ENCODE peak calls at places on chromosomes 16 and 17, in ten cellular contexts. Q is WTC11, M is SK-N-SH, S is A549, R is HCT116, L is H1, I is HepG2, U is K562, W is GM12878, Y is endothelial cell of umbilical vein. C is an unnamed sample.

GRCh38 chr16:88303890-88304819 is 78.6 kb upstream of the ZNF469 start:
- DNase-seq in L (no peak), U (peak), W (no peak), Q (no peak), Y (no peak), M (no peak), R (no peak), I (peak), S (peak), C (no peak)

GRCh38 chr17:68182940-68183551 is 64.8 kb upstream of the AMZ2 start:
- DNase-seq in W (no peak), U (no peak), L (no peak), Y (no peak), S (no peak), I (peak), Q (no peak), R (peak), M (no peak), C (no peak)

GRCh38 chr17:73363788-73364522 is 52.2 kb upstream of the CDC42EP4 start:
- DNase-seq in U (no peak), Y (no peak), Q (peak), W (no peak), L (peak), I (peak), M (no peak), R (no peak), S (no peak), C (no peak)

GRCh38 chr16:20411055-20411454 is 1.7 kb downstream of the ACSM5 start:
- DNase-seq in Q (no peak), R (no peak), W (no peak), L (no peak), U (no peak), I (no peak), Y (no peak), M (no peak), S (no peak), C (no peak)

GRCh38 chr17:35875439-35876139 is 4.6 kb downstream of the CCL5 start:
- DNase-seq in Q (no peak), I (peak), Y (peak), W (peak), M (no peak), U (no peak), S (no peak), L (no peak), R (no peak), C (no peak)

GRCh38 chr17:58618336-58618735 is 73.5 kb downstream of the TEX14 start:
- DNase-seq in Q (no peak), I (no peak), W (no peak), S (no peak), R (no peak), Y (no peak), U (no peak), L (no peak), M (no peak), C (no peak)

GRCh38 chr17:81582341-81582740 is 30.2 kb upstream of the FAAP100 start:
- DNase-seq in Y (no peak), I (no peak), L (no peak), W (no peak), U (no peak), M (no peak), R (no peak), Q (no peak), S (no peak), C (no peak)

GRCh38 chr16:57741660-57742191 is 6.2 kb downstream of the KATNB1 start:
- DNase-seq in R (no peak), U (no peak), W (no peak), I (no peak), S (no peak), M (no peak), Q (no peak), L (peak), Y (no peak), C (no peak)

GRCh38 chr17:4986951-4987766 is at the start of gene CAMTA2:
- DNase-seq in I (peak), L (peak), M (peak), Y (peak), S (peak), W (no peak), U (peak), Q (peak), R (peak), C (peak)

GRCh38 chr16:73036074-73036826 is 11.7 kb downstream of the ZFHX3 start:
- DNase-seq in L (no peak), U (no peak), M (no peak), Y (no peak), Q (peak), S (no peak), I (no peak), R (no peak), W (peak), C (no peak)

GRCh38 chr17:4488989-4489595 is 9.6 kb upstream of the SPNS2 start:
- DNase-seq in S (no peak), Q (no peak), L (no peak), I (no peak), R (no peak), Y (no peak), M (no peak), U (no peak), W (no peak), C (no peak)

GRCh38 chr17:79834575-79835469 is 4.4 kb downstream of the CBX4 start:
- DNase-seq in S (no peak), W (no peak), M (peak), Q (peak), U (no peak), I (no peak), R (no peak), Y (no peak), L (peak), C (peak)

GRCh38 chr17:74452027-74452840 is 14.2 kb upstream of the CD300A start:
- DNase-seq in R (no peak), U (no peak), L (no peak), M (no peak), S (no peak), Q (no peak), W (no peak), Y (no peak), I (no peak), C (peak)

GRCh38 chr16:22284637-22285515 is 12.3 kb upstream of the POLR3E start:
- DNase-seq in I (no peak), Y (no peak), Q (no peak), S (no peak), U (no peak), L (no peak), R (no peak), W (no peak), M (no peak), C (no peak)

GRCh38 chr17:21280081-21280518 is 4.4 kb upstream of the MAP2K3 start:
- DNase-seq in Q (peak), M (peak), U (peak), R (peak), L (peak), I (peak), Y (peak), W (peak), S (peak), C (peak)

GRCh38 chr17:45190503-45191282 is 29.0 kb downstream of the HEXIM2 start:
- DNase-seq in I (no peak), R (no peak), Y (no peak), M (no peak), S (no peak), W (no peak), Q (no peak), U (no peak), L (no peak), C (no peak)

GRCh38 chr17:50943575-50943933 is 77.4 kb upstream of the TOB1 start:
- DNase-seq in I (no peak), Q (peak), W (no peak), L (no peak), R (no peak), U (no peak), Y (no peak), M (peak), S (no peak), C (no peak)

GRCh38 chr17:13558588-13558987 is 43.1 kb downstream of the HS3ST3A1 start:
- DNase-seq in W (no peak), I (no peak), S (no peak), R (no peak), Q (no peak), U (no peak), M (no peak), Y (no peak), L (no peak), C (peak)

GRCh38 chr17:49971848-49972485 is 3.0 kb downstream of the DLX4 start:
- DNase-seq in R (no peak), Y (no peak), S (no peak), L (no peak), W (no peak), M (peak), I (no peak), Q (peak), U (peak), C (peak)

GRCh38 chr17:34556384-34556783 is 23.0 kb upstream of the TMEM132E start:
- DNase-seq in I (no peak), Q (peak), L (peak), S (no peak), W (no peak), U (peak), M (no peak), Y (no peak), R (no peak), C (peak)
- TF ChIP-seq MAX in I (no peak), Q (no peak), L (no peak), S (no peak), W (no peak), U (no peak), M (no peak), Y (no peak), R (no peak), C (no peak)

GRCh38 chr16:982152-983043 is 828 bp downstream of the SOX8 start:
- DNase-seq in I (no peak), Q (peak), Y (no peak), L (peak), R (no peak), W (no peak), S (no peak), M (peak), U (no peak), C (no peak)

GRCh38 chr16:983044-984030 is 1.8 kb downstream of the SOX8 start:
- DNase-seq in S (no peak), Q (peak), L (no peak), I (no peak), M (peak), Y (no peak), W (no peak), R (no peak), U (no peak), C (no peak)

GRCh38 chr16:979859-980594 is 1.5 kb upstream of the SOX8 start:
- DNase-seq in Y (no peak), I (no peak), M (peak), W (no peak), U (no peak), Q (peak), L (peak), S (no peak), R (no peak), C (no peak)

GRCh38 chr16:980595-980854 is 1.0 kb upstream of the SOX8 start:
- DNase-seq in M (peak), I (no peak), S (no peak), Y (no peak), L (no peak), W (no peak), U (no peak), Q (no peak), R (no peak), C (no peak)

DNA sequence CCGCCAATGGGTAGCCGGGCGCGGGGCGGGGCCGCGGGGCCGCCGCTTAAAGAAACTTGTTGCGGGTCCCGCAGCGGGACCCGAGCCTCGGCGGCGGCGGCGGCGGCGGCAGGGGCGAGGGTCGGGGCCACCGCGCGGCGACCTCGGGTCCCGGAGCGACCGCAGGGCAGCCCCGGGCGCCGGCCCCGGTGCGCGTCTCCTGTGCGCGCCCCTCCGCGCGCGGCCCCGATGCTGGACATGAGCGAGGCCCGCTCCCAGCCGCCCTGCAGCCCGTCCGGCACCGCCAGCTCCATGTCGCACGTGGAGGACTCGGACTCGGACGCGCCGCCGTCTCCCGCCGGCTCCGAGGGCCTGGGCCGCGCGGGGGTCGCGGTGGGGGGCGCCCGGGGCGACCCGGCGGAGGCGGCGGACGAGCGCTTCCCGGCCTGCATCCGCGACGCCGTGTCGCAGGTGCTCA is at the start of gene SOX8:
- DNase-seq in M (peak), Q (peak), R (no peak), W (no peak), U (no peak), I (no peak), L (no peak), Y (no peak), S (no peak), C (no peak)
- TF ChIP-seq MAX in M (no peak), Q (no peak), R (peak), W (no peak), U (no peak), I (no peak), L (peak), Y (no peak), S (no peak), C (no peak)

GRCh38 chr17:40775945-40776344 is 3.9 kb upstream of the KRT26 start:
- DNase-seq in R (no peak), L (no peak), I (no peak), Q (no peak), U (no peak), M (no peak), Y (no peak), S (no peak), W (no peak), C (no peak)

GRCh38 chr17:40777971-40778370 is 4.4 kb downstream of the KRT27 start:
- DNase-seq in R (no peak), U (no peak), Q (no peak), W (no peak), Y (no peak), L (no peak), M (no peak), S (no peak), I (no peak), C (no peak)

GRCh38 chr17:40778466-40778865 is 3.9 kb downstream of the KRT27 start:
- DNase-seq in L (no peak), Q (no peak), R (no peak), M (no peak), Y (no peak), W (no peak), I (no peak), U (no peak), S (no peak), C (no peak)

GRCh38 chr17:40779181-40779909 is 3.0 kb downstream of the KRT27 start:
- DNase-seq in W (no peak), S (peak), Y (no peak), R (no peak), L (no peak), M (no peak), Q (peak), I (peak), U (no peak), C (no peak)

GRCh38 chr17:40777459-40777858 is 4.9 kb downstream of the KRT27 start:
- DNase-seq in U (no peak), R (no peak), S (no peak), W (no peak), M (no peak), I (no peak), Q (no peak), L (no peak), Y (no peak), C (no peak)
- TF ChIP-seq MAX in U (no peak), R (no peak), S (no peak), W (no peak), M (no peak), I (no peak), Q (no peak), L (no peak), Y (no peak), C (no peak)

GRCh38 chr17:76416899-76417298 is 32.5 kb downstream of the SPHK1 start:
- DNase-seq in Q (no peak), W (no peak), M (no peak), U (no peak), Y (no peak), L (no peak), I (no peak), S (no peak), R (no peak), C (no peak)
- TF ChIP-seq MAX in Q (no peak), W (no peak), M (no peak), U (no peak), Y (no peak), L (no peak), I (no peak), S (no peak), R (no peak), C (no peak)

GRCh38 chr17:66963521-66964082 is 905 bp upstream of the CACNG4 start:
- DNase-seq in S (no peak), U (no peak), Q (no peak), M (peak), L (no peak), I (no peak), Y (no peak), W (no peak), R (no peak), C (no peak)
- TF ChIP-seq MAX in S (no peak), U (no peak), Q (no peak), M (no peak), L (no peak), I (no peak), Y (no peak), W (no peak), R (no peak), C (no peak)

GRCh38 chr16:89615596-89616090 is 2.2 kb downstream of the DPEP1 start:
- DNase-seq in Q (peak), R (no peak), U (peak), S (peak), M (peak), Y (no peak), W (no peak), I (no peak), L (peak), C (no peak)
- TF ChIP-seq MAX in Q (peak), R (no peak), U (no peak), S (no peak), M (no peak), Y (no peak), W (no peak), I (no peak), L (peak), C (no peak)

GRCh38 chr16:54281535-54282201 is 4.9 kb downstream of the IRX3 start:
- DNase-seq in Y (no peak), I (no peak), L (peak), W (no peak), U (no peak), M (no peak), Q (peak), R (no peak), S (no peak), C (peak)
- TF ChIP-seq MAX in Y (no peak), I (no peak), L (no peak), W (no peak), U (no peak), M (no peak), Q (peak), R (no peak), S (no peak), C (no peak)

DNA sequence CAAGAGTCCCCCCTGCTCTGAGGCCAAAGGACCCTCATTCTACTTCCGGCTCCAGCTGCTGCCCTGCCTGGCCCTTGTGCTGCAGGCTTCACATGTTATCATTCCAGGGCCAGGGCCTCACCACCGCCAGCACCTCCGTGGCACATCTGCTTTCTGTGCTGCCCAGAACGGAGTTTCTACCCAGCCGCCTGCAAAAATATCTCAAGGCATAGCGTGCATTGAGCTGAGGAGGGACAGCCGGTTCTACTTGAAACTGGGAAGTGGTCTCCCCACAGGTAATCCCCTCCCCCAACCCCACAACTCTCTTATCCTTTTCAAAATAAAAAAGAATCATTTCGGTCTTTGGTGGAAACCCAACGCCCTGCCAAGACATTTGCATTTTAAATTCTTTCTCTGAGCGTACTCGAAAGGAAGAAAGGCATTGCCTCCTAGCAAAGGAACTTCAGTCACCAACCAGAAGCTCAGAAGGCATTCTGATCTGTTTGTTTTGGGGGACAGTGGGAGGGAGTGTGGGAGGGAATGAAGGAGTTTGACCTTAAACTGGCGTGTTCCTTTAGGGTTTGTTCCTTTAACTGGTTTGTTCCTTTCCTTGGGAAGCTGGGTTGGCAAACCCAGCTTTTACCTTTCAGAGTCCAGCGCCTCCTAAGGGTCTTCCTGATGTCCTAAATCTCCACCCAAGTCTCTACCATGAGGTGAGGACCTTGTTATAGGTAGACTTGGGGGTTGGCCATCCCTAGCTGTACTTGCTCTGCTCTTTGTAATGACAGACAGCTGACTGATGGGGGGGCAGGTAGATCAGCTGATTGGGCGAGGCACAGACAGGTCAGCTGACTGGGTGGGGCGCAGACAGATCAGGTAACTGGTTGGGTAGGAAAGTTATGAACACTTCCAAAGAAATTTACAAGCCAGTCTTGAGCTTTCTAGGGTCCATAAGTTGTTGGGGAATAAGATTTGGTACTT is 33.4 kb upstream of the PIK3R6 start:
- DNase-seq in M (no peak), S (no peak), U (peak), R (no peak), Y (no peak), Q (no peak), I (no peak), W (peak), L (no peak), C (no peak)
- TF ChIP-seq MAX in M (no peak), S (no peak), U (no peak), R (no peak), Y (no peak), Q (no peak), I (no peak), W (peak), L (no peak), C (no peak)

C was measured in NB4.